ENCODE peak calls at places on chromosome 19, in nine cellular contexts. H, J, T, R, C, Y, Z, B and M are unnamed samples.

GRCh38 chr19:18263324-18264215 is 10.7 kb downstream of the IQCN start:
- DNase-seq in H (no peak), J (no peak), T (no peak), R (no peak), C (no peak), Y (no peak), Z (no peak), B (no peak), M (no peak)

GRCh38 chr19:47230122-47230920 is 678 bp downstream of the BBC3 start:
- DNase-seq in H (no peak), J (no peak), T (no peak), R (peak), C (no peak), Y (peak), Z (no peak), B (no peak), M (peak)

GRCh38 chr19:633786-634639 is 676 bp upstream of the POLRMT start:
- DNase-seq in H (no peak), J (no peak), T (no peak), R (no peak), C (no peak), Y (no peak), Z (no peak), B (no peak), M (no peak)

GRCh38 chr19:17210296-17210695 is 4.9 kb upstream of the USE1 start:
- DNase-seq in H (no peak), J (no peak), T (no peak), R (no peak), C (no peak), Y (no peak), Z (no peak), B (no peak), M (no peak)

GRCh38 chr19:51799311-51799997 is 4.5 kb downstream of the FPR3 start:
- DNase-seq in H (peak), J (peak), T (no peak), R (peak), C (peak), Y (peak), Z (peak), B (peak), M (no peak)

GRCh38 chr19:18294467-18294864 is 13.0 kb upstream of the JUND start:
- DNase-seq in H (no peak), J (no peak), T (peak), R (no peak), C (peak), Y (no peak), Z (no peak), B (peak), M (no peak)

GRCh38 chr19:1253514-1254080 is 5.2 kb downstream of the MIDN start:
- DNase-seq in H (no peak), J (no peak), T (no peak), R (no peak), C (peak), Y (no peak), Z (no peak), B (no peak), M (no peak)

GRCh38 chr19:10339380-10339960 is at the start of gene ICAM3:
- DNase-seq in H (no peak), J (no peak), T (no peak), R (no peak), C (no peak), Y (no peak), Z (no peak), B (no peak), M (no peak)